ENCODE peak calls at places on chromosomes 2 and 18, in five cellular contexts. One of them, this sample, is unnamed.

GRCh38 chr2:175823291-175824073 is 178.6 kb downstream of the LNPK start:
- DNase-seq in fibroblast of pulmonary artery: no peak
- DNase-seq in T follicular helper cell: no peak
- DNase-seq in HT-29: no peak
- DNase-seq in stimulated activated CD4-positive, alpha-beta T cell treated with anti-CD3 and anti-CD28 coated beads, Interleukin-2, amount 100 ng/mL, for 24 hours: no peak
- DNase-seq in this sample: no peak

GRCh38 chr2:115161531-115162453 is 719.4 kb downstream of the DPP10 start:
- DNase-seq in fibroblast of pulmonary artery: no peak
- DNase-seq in HT-29: no peak
- DNase-seq in stimulated activated CD4-positive, alpha-beta T cell treated with anti-CD3 and anti-CD28 coated beads, Interleukin-2, amount 100 ng/mL, for 24 hours: no peak
- DNase-seq in T follicular helper cell: no peak
- DNase-seq in this sample: no peak

GRCh38 chr2:132448771-132449170 is 32.2 kb downstream of the GPR39 start:
- DNase-seq in HT-29: peak
- DNase-seq in stimulated activated CD4-positive, alpha-beta T cell treated with anti-CD3 and anti-CD28 coated beads, Interleukin-2, amount 100 ng/mL, for 24 hours: no peak
- DNase-seq in fibroblast of pulmonary artery: peak
- DNase-seq in T follicular helper cell: no peak
- DNase-seq in this sample: peak

GRCh38 chr2:100018794-100019193 is 123.6 kb downstream of the AFF3 start:
- DNase-seq in T follicular helper cell: no peak
- DNase-seq in HT-29: no peak
- DNase-seq in fibroblast of pulmonary artery: peak
- DNase-seq in stimulated activated CD4-positive, alpha-beta T cell treated with anti-CD3 and anti-CD28 coated beads, Interleukin-2, amount 100 ng/mL, for 24 hours: no peak
- DNase-seq in this sample: peak

GRCh38 chr18:9952633-9953416 is 39.0 kb downstream of the VAPA start:
- DNase-seq in fibroblast of pulmonary artery: no peak
- DNase-seq in T follicular helper cell: no peak
- DNase-seq in HT-29: no peak
- DNase-seq in stimulated activated CD4-positive, alpha-beta T cell treated with anti-CD3 and anti-CD28 coated beads, Interleukin-2, amount 100 ng/mL, for 24 hours: no peak
- DNase-seq in this sample: no peak

GRCh38 chr18:43805646-43806194 is 528.4 kb upstream of the SYT4 start:
- DNase-seq in T follicular helper cell: no peak
- DNase-seq in HT-29: no peak
- DNase-seq in fibroblast of pulmonary artery: peak
- DNase-seq in stimulated activated CD4-positive, alpha-beta T cell treated with anti-CD3 and anti-CD28 coated beads, Interleukin-2, amount 100 ng/mL, for 24 hours: no peak
- DNase-seq in this sample: no peak

GRCh38 chr18:36942264-36942663 is 113.3 kb downstream of the KIAA1328 start:
- DNase-seq in fibroblast of pulmonary artery: peak
- DNase-seq in T follicular helper cell: no peak
- DNase-seq in HT-29: peak
- DNase-seq in stimulated activated CD4-positive, alpha-beta T cell treated with anti-CD3 and anti-CD28 coated beads, Interleukin-2, amount 100 ng/mL, for 24 hours: peak
- DNase-seq in this sample: peak

GRCh38 chr18:27662537-27662936 is 477.4 kb upstream of the CHST9 start:
- DNase-seq in stimulated activated CD4-positive, alpha-beta T cell treated with anti-CD3 and anti-CD28 coated beads, Interleukin-2, amount 100 ng/mL, for 24 hours: no peak
- DNase-seq in T follicular helper cell: no peak
- DNase-seq in HT-29: no peak
- DNase-seq in fibroblast of pulmonary artery: no peak
- DNase-seq in this sample: no peak

GRCh38 chr2:27627963-27628766 is 647 bp downstream of the CCDC121 start:
- DNase-seq in stimulated activated CD4-positive, alpha-beta T cell treated with anti-CD3 and anti-CD28 coated beads, Interleukin-2, amount 100 ng/mL, for 24 hours: no peak
- DNase-seq in fibroblast of pulmonary artery: peak
- DNase-seq in T follicular helper cell: no peak
- DNase-seq in HT-29: peak
- DNase-seq in this sample: peak

GRCh38 chr18:6315556-6316331 is 99.0 kb downstream of the L3MBTL4 start:
- DNase-seq in HT-29: no peak
- DNase-seq in stimulated activated CD4-positive, alpha-beta T cell treated with anti-CD3 and anti-CD28 coated beads, Interleukin-2, amount 100 ng/mL, for 24 hours: no peak
- DNase-seq in fibroblast of pulmonary artery: no peak
- DNase-seq in T follicular helper cell: no peak
- DNase-seq in this sample: no peak

GRCh38 chr18:10841203-10841602 is 308.2 kb downstream of the PIEZO2 start:
- DNase-seq in T follicular helper cell: no peak
- DNase-seq in HT-29: no peak
- DNase-seq in stimulated activated CD4-positive, alpha-beta T cell treated with anti-CD3 and anti-CD28 coated beads, Interleukin-2, amount 100 ng/mL, for 24 hours: no peak
- DNase-seq in fibroblast of pulmonary artery: peak
- DNase-seq in this sample: peak

GRCh38 chr2:135238651-135239050 is 186.6 kb downstream of the RAB3GAP1 start:
- DNase-seq in T follicular helper cell: no peak
- DNase-seq in HT-29: no peak
- DNase-seq in stimulated activated CD4-positive, alpha-beta T cell treated with anti-CD3 and anti-CD28 coated beads, Interleukin-2, amount 100 ng/mL, for 24 hours: no peak
- DNase-seq in fibroblast of pulmonary artery: no peak
- DNase-seq in this sample: no peak

GRCh38 chr2:98295275-98295674 is 51.0 kb upstream of the CNGA3 start:
- DNase-seq in HT-29: no peak
- DNase-seq in fibroblast of pulmonary artery: no peak
- DNase-seq in T follicular helper cell: no peak
- DNase-seq in stimulated activated CD4-positive, alpha-beta T cell treated with anti-CD3 and anti-CD28 coated beads, Interleukin-2, amount 100 ng/mL, for 24 hours: no peak
- DNase-seq in this sample: no peak

GRCh38 chr18:40810371-40810770 is 1144.7 kb upstream of the PIK3C3 start:
- DNase-seq in fibroblast of pulmonary artery: peak
- DNase-seq in stimulated activated CD4-positive, alpha-beta T cell treated with anti-CD3 and anti-CD28 coated beads, Interleukin-2, amount 100 ng/mL, for 24 hours: no peak
- DNase-seq in T follicular helper cell: no peak
- DNase-seq in HT-29: peak
- DNase-seq in this sample: peak

GRCh38 chr2:159326569-159327255 is 40.2 kb upstream of the WDSUB1 start:
- DNase-seq in fibroblast of pulmonary artery: peak
- DNase-seq in stimulated activated CD4-positive, alpha-beta T cell treated with anti-CD3 and anti-CD28 coated beads, Interleukin-2, amount 100 ng/mL, for 24 hours: no peak
- DNase-seq in HT-29: no peak
- DNase-seq in T follicular helper cell: no peak
- DNase-seq in this sample: peak

GRCh38 chr2:24115057-24115456 is 8.1 kb downstream of the PFN4 start:
- DNase-seq in T follicular helper cell: no peak
- DNase-seq in fibroblast of pulmonary artery: peak
- DNase-seq in HT-29: no peak
- DNase-seq in stimulated activated CD4-positive, alpha-beta T cell treated with anti-CD3 and anti-CD28 coated beads, Interleukin-2, amount 100 ng/mL, for 24 hours: no peak
- DNase-seq in this sample: no peak

GRCh38 chr18:73639788-73640187 is 507.8 kb downstream of the FBXO15 start:
- DNase-seq in T follicular helper cell: no peak
- DNase-seq in stimulated activated CD4-positive, alpha-beta T cell treated with anti-CD3 and anti-CD28 coated beads, Interleukin-2, amount 100 ng/mL, for 24 hours: no peak
- DNase-seq in HT-29: no peak
- DNase-seq in fibroblast of pulmonary artery: no peak
- DNase-seq in this sample: no peak